ENCODE peak calls at places on chromosomes 6 and 20, in eight cellular contexts. One of them, this sample, is unnamed.
A peak's percentile ranks its signal among the peaks of the same experiment; 100 is the strongest.

GRCh38 chr6:168366473-168366872 is 46.9 kb upstream of the DACT2 start:
- DNase-seq in left ventricle myocardium inferior: no peak
- DNase-seq in thoracic aorta: no peak
- DNase-seq in esophagus muscularis mucosa: no peak
- DNase-seq in neural progenitor cell: no peak
- DNase-seq in cardiac muscle cell: no peak
- DNase-seq in uterus: no peak
- DNase-seq in stomach: no peak
- DNase-seq in this sample: no peak

GRCh38 chr20:35302421-35303335 is 10.5 kb upstream of the FAM83C start:
- DNase-seq in thoracic aorta: no peak
- DNase-seq in cardiac muscle cell: no peak
- DNase-seq in left ventricle myocardium inferior: no peak
- DNase-seq in stomach: no peak
- DNase-seq in neural progenitor cell: no peak
- DNase-seq in uterus: no peak
- DNase-seq in esophagus muscularis mucosa: no peak
- DNase-seq in this sample: no peak

GRCh38 chr6:2432258-2432657 is 186.9 kb upstream of the GMDS start:
- DNase-seq in uterus: no peak
- DNase-seq in esophagus muscularis mucosa: no peak
- DNase-seq in neural progenitor cell: no peak
- DNase-seq in stomach: no peak
- DNase-seq in thoracic aorta: no peak
- DNase-seq in cardiac muscle cell: peak; percentile 88
- DNase-seq in left ventricle myocardium inferior: no peak
- DNase-seq in this sample: peak; percentile 81

GRCh38 chr6:109740787-109741186 is 49.7 kb downstream of the FIG4 start:
- DNase-seq in stomach: peak; percentile 26
- DNase-seq in esophagus muscularis mucosa: no peak
- DNase-seq in left ventricle myocardium inferior: no peak
- DNase-seq in thoracic aorta: no peak
- DNase-seq in uterus: no peak
- DNase-seq in cardiac muscle cell: no peak
- DNase-seq in neural progenitor cell: no peak
- DNase-seq in this sample: no peak

GRCh38 chr20:63382551-63383300 is 21.6 kb upstream of the CHRNA4 start:
- DNase-seq in stomach: no peak
- DNase-seq in neural progenitor cell: no peak
- DNase-seq in thoracic aorta: no peak
- DNase-seq in esophagus muscularis mucosa: no peak
- DNase-seq in uterus: no peak
- DNase-seq in cardiac muscle cell: no peak
- DNase-seq in left ventricle myocardium inferior: no peak
- DNase-seq in this sample: no peak

GRCh38 chr20:62676976-62677375 is 31.7 kb upstream of the NTSR1 start:
- DNase-seq in stomach: no peak
- DNase-seq in uterus: no peak
- DNase-seq in esophagus muscularis mucosa: no peak
- DNase-seq in left ventricle myocardium inferior: no peak
- DNase-seq in thoracic aorta: no peak
- DNase-seq in cardiac muscle cell: peak; percentile 8
- DNase-seq in neural progenitor cell: no peak
- DNase-seq in this sample: no peak

GRCh38 chr6:37176268-37177082 is 6.5 kb downstream of the PIM1 start:
- DNase-seq in neural progenitor cell: no peak
- DNase-seq in left ventricle myocardium inferior: no peak
- DNase-seq in uterus: no peak
- DNase-seq in cardiac muscle cell: peak; percentile 61
- DNase-seq in esophagus muscularis mucosa: no peak
- DNase-seq in stomach: no peak
- DNase-seq in thoracic aorta: no peak
- DNase-seq in this sample: no peak

GRCh38 chr6:132919476-132919875 is 105.1 kb downstream of the RPS12 start:
- DNase-seq in thoracic aorta: no peak
- DNase-seq in esophagus muscularis mucosa: no peak
- DNase-seq in neural progenitor cell: no peak
- DNase-seq in cardiac muscle cell: peak; percentile 97
- DNase-seq in stomach: peak; percentile 60
- DNase-seq in uterus: peak; percentile 81
- DNase-seq in left ventricle myocardium inferior: peak; percentile 69
- DNase-seq in this sample: peak; percentile 20

GRCh38 chr6:87396595-87397392 is 11.0 kb upstream of the CFAP206 start:
- DNase-seq in esophagus muscularis mucosa: no peak
- DNase-seq in thoracic aorta: no peak
- DNase-seq in uterus: no peak
- DNase-seq in stomach: no peak
- DNase-seq in neural progenitor cell: no peak
- DNase-seq in left ventricle myocardium inferior: no peak
- DNase-seq in cardiac muscle cell: no peak
- DNase-seq in this sample: no peak

GRCh38 chr6:24107294-24107693 is 18.7 kb upstream of the NRSN1 start:
- DNase-seq in thoracic aorta: no peak
- DNase-seq in left ventricle myocardium inferior: no peak
- DNase-seq in stomach: no peak
- DNase-seq in esophagus muscularis mucosa: no peak
- DNase-seq in uterus: no peak
- DNase-seq in cardiac muscle cell: no peak
- DNase-seq in neural progenitor cell: no peak
- DNase-seq in this sample: no peak

GRCh38 chr6:49565855-49566254 is 15.4 kb downstream of the C6orf141 start:
- DNase-seq in left ventricle myocardium inferior: no peak
- DNase-seq in uterus: no peak
- DNase-seq in cardiac muscle cell: peak; percentile 55
- DNase-seq in thoracic aorta: no peak
- DNase-seq in neural progenitor cell: no peak
- DNase-seq in esophagus muscularis mucosa: no peak
- DNase-seq in stomach: no peak
- DNase-seq in this sample: no peak

GRCh38 chr6:160273196-160273595 is 14.6 kb upstream of the SLC22A2 start:
- DNase-seq in stomach: no peak
- DNase-seq in cardiac muscle cell: no peak
- DNase-seq in neural progenitor cell: no peak
- DNase-seq in left ventricle myocardium inferior: no peak
- DNase-seq in esophagus muscularis mucosa: no peak
- DNase-seq in uterus: no peak
- DNase-seq in thoracic aorta: no peak
- DNase-seq in this sample: no peak

GRCh38 chr20:58818585-58819285 is 32.0 kb downstream of the GNAS-AS1 start:
- DNase-seq in esophagus muscularis mucosa: no peak
- DNase-seq in uterus: no peak
- DNase-seq in neural progenitor cell: no peak
- DNase-seq in thoracic aorta: no peak
- DNase-seq in cardiac muscle cell: peak; percentile 48
- DNase-seq in left ventricle myocardium inferior: no peak
- DNase-seq in stomach: no peak
- DNase-seq in this sample: peak; percentile 78

GRCh38 chr6:30554404-30554803 is 1.9 kb downstream of the GNL1 start:
- DNase-seq in esophagus muscularis mucosa: no peak
- DNase-seq in uterus: no peak
- DNase-seq in neural progenitor cell: no peak
- DNase-seq in left ventricle myocardium inferior: no peak
- DNase-seq in stomach: no peak
- DNase-seq in thoracic aorta: no peak
- DNase-seq in cardiac muscle cell: no peak
- DNase-seq in this sample: no peak

GRCh38 chr6:44096615-44097014 is 30.6 kb downstream of the MRPL14 start:
- DNase-seq in neural progenitor cell: peak; percentile 76
- DNase-seq in uterus: peak; percentile 74
- DNase-seq in cardiac muscle cell: peak; percentile 84
- DNase-seq in left ventricle myocardium inferior: peak; percentile 62
- DNase-seq in esophagus muscularis mucosa: no peak
- DNase-seq in thoracic aorta: no peak
- DNase-seq in stomach: peak; percentile 83
- DNase-seq in this sample: no peak

GRCh38 chr6:167827062-167827587 is 414 bp downstream of the AFDN start:
- DNase-seq in uterus: peak; percentile 43
- DNase-seq in left ventricle myocardium inferior: peak; percentile 42
- DNase-seq in esophagus muscularis mucosa: no peak
- DNase-seq in cardiac muscle cell: peak; percentile 50
- DNase-seq in neural progenitor cell: no peak
- DNase-seq in stomach: peak; percentile 44
- DNase-seq in thoracic aorta: no peak
- DNase-seq in this sample: no peak

GRCh38 chr20:46011631-46012482 is 3.1 kb downstream of the MMP9 start:
- DNase-seq in stomach: peak; percentile 48
- DNase-seq in left ventricle myocardium inferior: peak; percentile 60
- DNase-seq in uterus: no peak
- DNase-seq in esophagus muscularis mucosa: no peak
- DNase-seq in thoracic aorta: no peak
- DNase-seq in neural progenitor cell: peak; percentile 42
- DNase-seq in cardiac muscle cell: peak; percentile 50
- DNase-seq in this sample: no peak

GRCh38 chr6:31776961-31777666 is at the start of gene VWA7:
- DNase-seq in uterus: peak; percentile 86
- DNase-seq in thoracic aorta: peak; percentile 44
- DNase-seq in stomach: peak; percentile 89
- DNase-seq in left ventricle myocardium inferior: peak; percentile 68
- DNase-seq in cardiac muscle cell: peak; percentile 88
- DNase-seq in esophagus muscularis mucosa: no peak
- DNase-seq in neural progenitor cell: no peak
- DNase-seq in this sample: peak; percentile 72
- H3K27ac ChIP-seq in uterus: peak within 1 kb of the TSS; percentile 88
- H3K27ac ChIP-seq in thoracic aorta: no peak within 1 kb of the TSS
- H3K27ac ChIP-seq in stomach: peak within 1 kb of the TSS; percentile 78
- H3K27ac ChIP-seq in left ventricle myocardium inferior: peak within 1 kb of the TSS; percentile 85
- H3K27ac ChIP-seq in cardiac muscle cell: peak within 1 kb of the TSS; percentile 91
- H3K27ac ChIP-seq in esophagus muscularis mucosa: peak within 1 kb of the TSS; percentile 33
- H3K27ac ChIP-seq in neural progenitor cell: no peak within 1 kb of the TSS
- H3K27ac ChIP-seq in this sample: peak within 1 kb of the TSS; percentile 57

DNA sequence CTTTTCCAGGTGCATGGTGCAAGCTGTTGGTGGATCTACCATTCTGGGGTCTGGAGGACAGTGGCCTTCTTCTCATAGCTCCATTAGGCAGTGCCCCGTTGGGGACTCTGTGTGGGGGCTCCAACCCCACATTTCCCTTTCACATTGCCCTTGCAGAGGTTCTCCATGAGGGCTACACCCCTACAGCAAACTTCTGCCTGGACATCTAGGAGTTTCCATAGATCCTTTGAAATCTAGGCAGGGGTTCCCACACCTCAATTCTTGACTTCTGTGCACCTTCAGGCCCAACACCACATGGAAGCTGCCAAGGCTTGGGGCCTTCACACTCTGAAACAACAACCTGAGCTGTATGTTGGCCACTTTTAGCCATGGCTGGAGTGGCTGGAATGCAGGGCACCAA is 282.8 kb upstream of the SASH1 start:
- DNase-seq in esophagus muscularis mucosa: peak; percentile 83
- DNase-seq in stomach: no peak
- DNase-seq in thoracic aorta: no peak
- DNase-seq in cardiac muscle cell: no peak
- DNase-seq in neural progenitor cell: no peak
- DNase-seq in uterus: no peak
- DNase-seq in left ventricle myocardium inferior: no peak
- DNase-seq in this sample: no peak
- H3K27ac ChIP-seq in esophagus muscularis mucosa: no peak overlapping the region
- H3K27ac ChIP-seq in stomach: no peak overlapping the region
- H3K27ac ChIP-seq in thoracic aorta: no peak overlapping the region
- H3K27ac ChIP-seq in cardiac muscle cell: no peak overlapping the region
- H3K27ac ChIP-seq in neural progenitor cell: no peak overlapping the region
- H3K27ac ChIP-seq in uterus: no peak overlapping the region
- H3K27ac ChIP-seq in left ventricle myocardium inferior: no peak overlapping the region
- H3K27ac ChIP-seq in this sample: no peak overlapping the region

GRCh38 chr20:5990946-5991345 is 40.5 kb downstream of the MCM8 start:
- DNase-seq in stomach: no peak
- DNase-seq in thoracic aorta: no peak
- DNase-seq in cardiac muscle cell: no peak
- DNase-seq in neural progenitor cell: no peak
- DNase-seq in esophagus muscularis mucosa: no peak
- DNase-seq in uterus: no peak
- DNase-seq in left ventricle myocardium inferior: no peak
- DNase-seq in this sample: no peak
- H3K27ac ChIP-seq in stomach: no peak overlapping the region
- H3K27ac ChIP-seq in thoracic aorta: no peak overlapping the region
- H3K27ac ChIP-seq in cardiac muscle cell: no peak overlapping the region
- H3K27ac ChIP-seq in neural progenitor cell: no peak overlapping the region
- H3K27ac ChIP-seq in esophagus muscularis mucosa: peak overlapping the region; percentile 40
- H3K27ac ChIP-seq in uterus: no peak overlapping the region
- H3K27ac ChIP-seq in left ventricle myocardium inferior: no peak overlapping the region
- H3K27ac ChIP-seq in this sample: no peak overlapping the region

DNA sequence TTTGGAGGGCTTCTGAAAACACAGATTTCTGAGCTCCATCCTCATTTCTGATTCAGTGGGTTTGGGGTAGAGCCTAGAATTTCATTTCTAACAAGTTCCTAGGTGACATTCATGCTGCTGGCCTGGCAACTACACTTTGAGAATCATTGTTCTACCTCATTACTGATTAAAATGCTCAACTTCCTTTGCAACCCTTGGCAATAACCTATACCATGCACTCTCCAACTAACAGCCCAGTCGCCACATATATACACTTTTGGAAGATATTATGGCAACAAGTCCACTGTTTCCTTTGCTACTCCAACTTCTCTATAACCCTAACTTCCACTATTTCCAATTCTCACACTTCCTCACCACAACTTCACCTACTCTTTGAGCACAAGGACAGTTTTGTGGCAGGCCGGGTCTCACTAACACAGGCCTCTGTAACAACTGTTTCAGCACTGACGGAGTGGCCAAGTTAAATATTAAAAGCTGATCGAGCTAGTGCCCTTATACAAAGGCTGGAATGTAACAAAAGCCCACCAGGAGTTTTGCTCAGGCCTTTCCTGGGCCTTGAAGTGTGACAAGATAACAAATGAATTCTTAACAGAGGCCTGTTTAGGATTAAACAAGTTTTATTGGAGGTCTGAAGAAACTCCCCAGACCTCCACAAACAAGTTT is 32.1 kb upstream of the RAB23 start:
- DNase-seq in thoracic aorta: no peak
- DNase-seq in stomach: no peak
- DNase-seq in cardiac muscle cell: no peak
- DNase-seq in esophagus muscularis mucosa: no peak
- DNase-seq in uterus: no peak
- DNase-seq in left ventricle myocardium inferior: no peak
- DNase-seq in neural progenitor cell: peak; percentile 64
- DNase-seq in this sample: no peak
- H3K27ac ChIP-seq in thoracic aorta: peak overlapping the region; percentile 51
- H3K27ac ChIP-seq in stomach: no peak overlapping the region
- H3K27ac ChIP-seq in cardiac muscle cell: no peak overlapping the region
- H3K27ac ChIP-seq in esophagus muscularis mucosa: peak overlapping the region; percentile 82
- H3K27ac ChIP-seq in uterus: peak overlapping the region; percentile 93
- H3K27ac ChIP-seq in left ventricle myocardium inferior: no peak overlapping the region
- H3K27ac ChIP-seq in neural progenitor cell: no peak overlapping the region
- H3K27ac ChIP-seq in this sample: no peak overlapping the region

GRCh38 chr6:88963139-88964090 is at the start of gene RNGTT:
- DNase-seq in neural progenitor cell: peak; percentile 98
- DNase-seq in stomach: peak; percentile 99
- DNase-seq in left ventricle myocardium inferior: peak; percentile 99
- DNase-seq in cardiac muscle cell: peak; percentile 99
- DNase-seq in uterus: peak; percentile 99
- DNase-seq in esophagus muscularis mucosa: peak; percentile 100
- DNase-seq in thoracic aorta: peak; percentile 98
- DNase-seq in this sample: peak; percentile 87
- H3K27ac ChIP-seq in neural progenitor cell: peak within 1 kb of the TSS; percentile 61
- H3K27ac ChIP-seq in stomach: peak within 1 kb of the TSS; percentile 76
- H3K27ac ChIP-seq in left ventricle myocardium inferior: peak within 1 kb of the TSS; percentile 88
- H3K27ac ChIP-seq in cardiac muscle cell: peak within 1 kb of the TSS; percentile 87
- H3K27ac ChIP-seq in uterus: peak within 1 kb of the TSS; percentile 86
- H3K27ac ChIP-seq in esophagus muscularis mucosa: peak within 1 kb of the TSS; percentile 84
- H3K27ac ChIP-seq in thoracic aorta: peak within 1 kb of the TSS; percentile 83
- H3K27ac ChIP-seq in this sample: peak within 1 kb of the TSS; percentile 66

DNA sequence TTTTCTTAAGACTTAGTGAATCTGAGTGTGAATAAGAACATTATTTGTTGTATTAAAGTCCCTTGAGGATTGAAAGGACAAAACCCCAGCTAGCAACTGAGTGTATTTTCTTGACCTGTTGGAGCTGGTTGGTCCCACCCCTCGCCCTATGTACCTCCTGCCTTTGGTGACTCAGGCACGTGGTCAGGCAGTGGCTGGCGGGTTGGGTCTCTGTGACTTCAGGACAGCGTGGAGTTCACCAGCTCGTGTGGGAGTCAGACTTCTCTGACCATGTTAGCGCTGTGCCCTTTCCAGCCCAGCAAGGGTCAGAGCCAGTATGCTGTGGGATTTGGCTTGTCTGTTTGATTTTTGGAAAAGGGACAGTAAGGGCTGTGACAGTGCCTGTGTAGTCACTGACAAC is 93.7 kb downstream of the SSR1 start:
- DNase-seq in uterus: no peak
- DNase-seq in esophagus muscularis mucosa: no peak
- DNase-seq in thoracic aorta: no peak
- DNase-seq in neural progenitor cell: no peak
- DNase-seq in stomach: peak; percentile 47
- DNase-seq in cardiac muscle cell: peak; percentile 22
- DNase-seq in left ventricle myocardium inferior: no peak
- DNase-seq in this sample: no peak
- H3K27ac ChIP-seq in uterus: no peak overlapping the region
- H3K27ac ChIP-seq in esophagus muscularis mucosa: peak overlapping the region; percentile 58
- H3K27ac ChIP-seq in thoracic aorta: no peak overlapping the region
- H3K27ac ChIP-seq in neural progenitor cell: no peak overlapping the region
- H3K27ac ChIP-seq in stomach: peak overlapping the region; percentile 0
- H3K27ac ChIP-seq in cardiac muscle cell: peak overlapping the region; percentile 37
- H3K27ac ChIP-seq in left ventricle myocardium inferior: peak overlapping the region; percentile 82
- H3K27ac ChIP-seq in this sample: peak overlapping the region; percentile 96